ENCODE peak calls at places on chromosomes 12 and 14, in eight cellular contexts. E is activated B cell treated with CpG ODN at 0.5 μM for 24 hours, Q is uterus, J is Calu3, N is OCI-M1, D is GM23248, W is HS-5, H is HTR-8/SVneo. G is an unnamed sample.

GRCh38 chr12:10136637-10137205 is 6.7 kb upstream of the CLEC7A start:
- DNase-seq in E (no peak), Q (no peak), J (no peak), N (no peak), D (peak), W (no peak), H (no peak), G (no peak)

GRCh38 chr14:58299665-58300202 is 1.4 kb downstream of the ARID4A start:
- DNase-seq in E (no peak), Q (no peak), J (peak), N (peak), D (peak), W (no peak), H (peak), G (peak)

GRCh38 chr12:114902665-114903393 is 218.9 kb upstream of the TBX3 start:
- DNase-seq in E (no peak), Q (no peak), J (no peak), N (no peak), D (peak), W (peak), H (no peak), G (no peak)

GRCh38 chr12:69459477-69459876 is 10.7 kb upstream of the FRS2 start:
- DNase-seq in E (no peak), Q (no peak), J (no peak), N (no peak), D (no peak), W (no peak), H (no peak), G (no peak)

GRCh38 chr14:91380610-91381371 is 36.8 kb downstream of the CCDC88C start:
- DNase-seq in E (no peak), Q (peak), J (no peak), N (no peak), D (no peak), W (no peak), H (no peak), G (no peak)

GRCh38 chr12:20629414-20630156 is 65.5 kb upstream of the SLCO1C1 start:
- DNase-seq in E (no peak), Q (no peak), J (peak), N (no peak), D (peak), W (peak), H (no peak), G (peak)

GRCh38 chr14:100072783-100073346 is 7.6 kb downstream of the EVL start:
- DNase-seq in E (peak), Q (no peak), J (no peak), N (peak), D (no peak), W (no peak), H (no peak), G (no peak)

GRCh38 chr14:100567009-100567876 is 20.0 kb downstream of the BEGAIN start:
- DNase-seq in E (no peak), Q (no peak), J (no peak), N (no peak), D (no peak), W (no peak), H (no peak), G (no peak)

GRCh38 chr12:45737638-45738037 is 8.1 kb downstream of the ARID2 start:
- DNase-seq in E (no peak), Q (no peak), J (no peak), N (no peak), D (no peak), W (no peak), H (no peak), G (no peak)

GRCh38 chr12:85275359-85275758 is 4.7 kb upstream of the ALX1 start:
- DNase-seq in E (no peak), Q (no peak), J (no peak), N (peak), D (no peak), W (no peak), H (no peak), G (no peak)

GRCh38 chr14:74945852-74946658 is 9.3 kb downstream of the PGF start:
- DNase-seq in E (peak), Q (peak), J (peak), N (peak), D (peak), W (no peak), H (peak), G (peak)

GRCh38 chr12:87157791-87158190 is 871.4 kb downstream of the C12orf50 start:
- DNase-seq in E (no peak), Q (no peak), J (no peak), N (no peak), D (peak), W (peak), H (peak), G (peak)

GRCh38 chr12:4910502-4911315 is 1.0 kb downstream of the KCNA1 start:
- DNase-seq in E (peak), Q (no peak), J (no peak), N (no peak), D (peak), W (no peak), H (no peak), G (no peak)

GRCh38 chr14:73752297-73752992 is 38.3 kb upstream of the PNMA1 start:
- DNase-seq in E (no peak), Q (peak), J (peak), N (no peak), D (peak), W (no peak), H (peak), G (peak)

GRCh38 chr14:65346895-65347294 is 65.6 kb upstream of the FUT8 start:
- DNase-seq in E (no peak), Q (no peak), J (no peak), N (peak), D (peak), W (no peak), H (no peak), G (no peak)

GRCh38 chr14:104100171-104101085 is 14.9 kb downstream of the ASPG start:
- DNase-seq in E (no peak), Q (no peak), J (no peak), N (no peak), D (no peak), W (no peak), H (no peak), G (no peak)

GRCh38 chr14:96830946-96831345 is 33.8 kb downstream of the VRK1 start:
- DNase-seq in E (no peak), Q (no peak), J (no peak), N (peak), D (no peak), W (no peak), H (no peak), G (no peak)

GRCh38 chr12:82660541-82661325 is 26.0 kb upstream of the TMTC2 start:
- DNase-seq in E (no peak), Q (no peak), J (no peak), N (peak), D (no peak), W (no peak), H (no peak), G (no peak)

GRCh38 chr14:90815817-90816662 is at the start of gene TTC7B:
- DNase-seq in E (peak), Q (peak), J (peak), N (peak), D (peak), W (no peak), H (peak), G (peak)

GRCh38 chr12:117907108-117907689 is 61.6 kb downstream of the KSR2 start:
- DNase-seq in E (no peak), Q (no peak), J (no peak), N (no peak), D (no peak), W (no peak), H (no peak), G (no peak)

GRCh38 chr12:41604830-41605229 is 416.7 kb downstream of the PDZRN4 start:
- DNase-seq in E (no peak), Q (no peak), J (no peak), N (peak), D (no peak), W (no peak), H (no peak), G (no peak)

GRCh38 chr14:68781161-68782021 is 11.5 kb downstream of the ZFP36L1 start:
- DNase-seq in E (no peak), Q (peak), J (no peak), N (peak), D (no peak), W (no peak), H (no peak), G (no peak)

GRCh38 chr12:75322464-75322863 is 7.7 kb downstream of the CAPS2 start:
- DNase-seq in E (no peak), Q (no peak), J (no peak), N (no peak), D (peak), W (no peak), H (no peak), G (peak)

GRCh38 chr14:74951443-74952194 is 3.8 kb downstream of the PGF start:
- DNase-seq in E (no peak), Q (no peak), J (no peak), N (no peak), D (no peak), W (no peak), H (no peak), G (no peak)

GRCh38 chr14:75200451-75200850 is 24.0 kb upstream of the TMED10 start:
- DNase-seq in E (no peak), Q (no peak), J (peak), N (no peak), D (no peak), W (no peak), H (no peak), G (no peak)

GRCh38 chr14:31090872-31091764 is 64.9 kb upstream of the STRN3 start:
- DNase-seq in E (no peak), Q (peak), J (peak), N (peak), D (peak), W (peak), H (peak), G (peak)

GRCh38 chr12:47742253-47742825 is 16.3 kb downstream of the RAPGEF3 start:
- DNase-seq in E (peak), Q (peak), J (peak), N (peak), D (peak), W (no peak), H (peak), G (no peak)

GRCh38 chr14:64654072-64654899 is 49.9 kb upstream of the PLEKHG3 start:
- DNase-seq in E (no peak), Q (no peak), J (peak), N (peak), D (peak), W (peak), H (peak), G (peak)

GRCh38 chr14:92615451-92615850 is 101.9 kb downstream of the RIN3 start:
- DNase-seq in E (peak), Q (no peak), J (no peak), N (no peak), D (no peak), W (no peak), H (no peak), G (no peak)

GRCh38 chr12:75842119-75842518 is 189.5 kb downstream of the PHLDA1 start:
- DNase-seq in E (no peak), Q (no peak), J (no peak), N (no peak), D (no peak), W (no peak), H (no peak), G (no peak)

GRCh38 chr12:109357032-109357431 is 9.3 kb downstream of the MYO1H start:
- DNase-seq in E (no peak), Q (no peak), J (no peak), N (no peak), D (no peak), W (no peak), H (no peak), G (no peak)

GRCh38 chr12:10617868-10618267 is 4.5 kb upstream of the MAGOHB start:
- DNase-seq in E (no peak), Q (no peak), J (no peak), N (peak), D (peak), W (no peak), H (no peak), G (no peak)

GRCh38 chr12:103905730-103906349 is 24.4 kb upstream of the HSP90B1 start:
- DNase-seq in E (no peak), Q (no peak), J (no peak), N (no peak), D (no peak), W (no peak), H (no peak), G (no peak)

GRCh38 chr12:92108651-92109050 is 37.0 kb downstream of the BTG1 start:
- DNase-seq in E (no peak), Q (peak), J (no peak), N (peak), D (peak), W (peak), H (no peak), G (peak)

GRCh38 chr12:90978117-90978770 is 23.3 kb upstream of the CCER1 start:
- DNase-seq in E (no peak), Q (peak), J (no peak), N (peak), D (peak), W (no peak), H (peak), G (peak)